ENCODE peak calls at places on chromosomes 7 and 10, in four cellular contexts. O is heart left ventricle; A is cardiac muscle cell; B is CD4-positive, alpha-beta T cell. E is an unnamed sample.

GRCh38 chr7:118184392-118184899 is 482 bp downstream of the LSM8 start:
- DNase-seq in O (no peak), A (no peak), B (no peak), E (no peak)

GRCh38 chr7:102169651-102170416 is 116.8 kb upstream of the SH2B2 start:
- DNase-seq in O (no peak), A (no peak), B (no peak), E (no peak)

GRCh38 chr10:124744047-124744687 is at the start of gene FAM53B:
- DNase-seq in O (peak), A (peak), B (peak), E (peak)

GRCh38 chr10:71973777-71974488 is 9.7 kb downstream of the CHST3 start:
- DNase-seq in O (no peak), A (no peak), B (no peak), E (no peak)

GRCh38 chr7:69334706-69335105 is 263.6 kb upstream of the AUTS2 start:
- DNase-seq in O (no peak), A (no peak), B (no peak), E (no peak)

GRCh38 chr7:24411226-24411625 is 127.2 kb downstream of the NPY start:
- DNase-seq in O (no peak), A (no peak), B (no peak), E (no peak)

GRCh38 chr10:24897326-24897926 is 55.0 kb downstream of the PRTFDC1 start:
- DNase-seq in O (no peak), A (no peak), B (no peak), E (no peak)

GRCh38 chr10:124217906-124218769 is 124.7 kb upstream of the CHST15 start:
- DNase-seq in O (no peak), A (peak), B (no peak), E (no peak)

GRCh38 chr7:17530741-17531417 is 232.4 kb downstream of the AHR start:
- DNase-seq in O (no peak), A (no peak), B (no peak), E (no peak)

GRCh38 chr7:98105942-98106544 is 619 bp upstream of the LMTK2 start:
- DNase-seq in O (no peak), A (no peak), B (no peak), E (no peak)

GRCh38 chr7:128728608-128729007 is 10.6 kb upstream of the CALU start:
- DNase-seq in O (no peak), A (no peak), B (no peak), E (no peak)

GRCh38 chr7:123749537-123749857 is 694 bp upstream of the WASL start:
- DNase-seq in O (no peak), A (no peak), B (no peak), E (no peak)

GRCh38 chr10:34696423-34696822 is 118.7 kb downstream of the PARD3 start:
- DNase-seq in O (no peak), A (no peak), B (no peak), E (no peak)

GRCh38 chr7:66142996-66143395 is 28.3 kb downstream of the CRCP start:
- DNase-seq in O (no peak), A (no peak), B (no peak), E (no peak)

GRCh38 chr10:77643795-77644468 is 6.3 kb upstream of the KCNMA1 start:
- DNase-seq in O (no peak), A (peak), B (no peak), E (no peak)

GRCh38 chr10:13528875-13529713 is at the start of gene BEND7:
- DNase-seq in O (peak), A (peak), B (no peak), E (no peak)

GRCh38 chr7:125383324-125383723 is 453.7 kb upstream of the POT1 start:
- DNase-seq in O (no peak), A (no peak), B (no peak), E (no peak)
- TF ChIP-seq CTCF in O (no peak), A (no peak), B (no peak), E (no peak)

DNA sequence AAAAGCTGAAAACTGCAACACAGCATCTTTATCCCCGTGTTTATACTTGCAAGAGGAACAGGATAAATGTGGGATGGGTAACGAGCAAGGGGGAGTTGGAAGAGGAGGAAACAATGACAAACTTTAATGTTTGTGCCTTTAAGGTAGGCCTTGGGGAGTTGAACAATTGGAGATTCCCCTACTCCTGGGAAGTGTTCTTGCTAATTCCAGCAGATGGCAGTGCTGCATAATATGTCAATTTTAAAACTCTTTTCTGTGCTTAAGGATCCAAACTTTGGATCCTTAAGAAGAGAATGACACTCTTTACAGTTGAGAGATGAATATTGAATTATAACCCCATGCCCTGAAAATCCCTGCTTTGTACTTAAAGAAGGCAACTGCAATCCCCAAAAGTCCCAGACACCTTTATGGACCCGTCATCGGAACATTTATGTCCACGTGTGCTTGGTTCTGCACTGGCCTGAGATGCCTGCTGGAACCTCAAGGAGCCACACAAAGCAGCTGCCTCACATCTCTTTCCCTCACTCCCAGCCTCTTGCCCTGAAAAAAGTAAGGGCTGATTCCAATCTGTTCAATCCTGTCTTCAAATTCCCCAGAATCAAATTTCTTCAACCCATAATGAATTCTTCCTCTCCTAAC is 12.0 kb downstream of the IFIT5 start:
- DNase-seq in O (no peak), A (peak), B (no peak), E (no peak)
- H3K27ac ChIP-seq in O (no peak), A (peak), B (no peak), E (no peak)

GRCh38 chr10:21337171-21337792 is 188.2 kb downstream of the SKIDA1 start:
- DNase-seq in O (no peak), A (no peak), B (no peak), E (no peak)
- TF ChIP-seq CTCF in O (no peak), A (no peak), B (no peak), E (no peak)

GRCh38 chr7:133477786-133478185 is 224.9 kb downstream of the EXOC4 start:
- DNase-seq in O (no peak), A (no peak), B (no peak), E (no peak)
- H3K27ac ChIP-seq in O (no peak), A (no peak), B (no peak), E (no peak)

GRCh38 chr10:115963848-115964247 is 309.2 kb downstream of the GFRA1 start:
- DNase-seq in O (no peak), A (no peak), B (no peak), E (no peak)
- TF ChIP-seq CTCF in O (no peak), A (peak), B (no peak), E (no peak)

GRCh38 chr10:113651021-113651420 is 12.8 kb downstream of the NRAP start:
- DNase-seq in O (no peak), A (no peak), B (no peak), E (no peak)

GRCh38 chr10:113661332-113661731 is 2.5 kb downstream of the NRAP start:
- DNase-seq in O (no peak), A (no peak), B (no peak), E (no peak)

GRCh38 chr10:113651898-113652297 is 11.9 kb downstream of the NRAP start:
- DNase-seq in O (no peak), A (no peak), B (no peak), E (no peak)

GRCh38 chr10:113657544-113657943 is 6.3 kb downstream of the NRAP start:
- DNase-seq in O (no peak), A (no peak), B (no peak), E (no peak)

DNA sequence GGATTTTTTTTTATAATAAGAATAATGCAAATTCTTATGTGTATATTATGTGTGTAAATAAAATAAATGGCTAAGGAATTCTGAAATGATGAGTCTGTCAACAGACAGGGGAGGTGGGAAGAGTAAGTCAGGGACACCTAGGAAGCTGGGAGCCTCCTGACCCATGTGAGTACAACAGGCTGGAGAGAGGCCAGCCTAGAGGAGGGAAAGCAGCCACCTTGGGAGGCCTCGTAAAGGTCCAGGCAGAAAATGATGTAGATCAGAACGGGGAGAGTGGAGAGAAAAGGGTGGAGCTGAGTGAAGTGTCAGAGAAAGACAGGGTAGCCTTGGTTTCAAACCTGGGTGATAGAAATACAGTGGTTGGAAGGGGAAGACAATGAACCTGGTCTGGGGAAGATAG is 6.9 kb downstream of the NRAP start:
- DNase-seq in O (no peak), A (no peak), B (no peak), E (no peak)
- H3K27ac ChIP-seq in O (no peak), A (no peak), B (no peak), E (no peak)

GRCh38 chr10:3486346-3487065 is 298.5 kb downstream of the KLF6 start:
- DNase-seq in O (no peak), A (no peak), B (no peak), E (no peak)
- TF ChIP-seq CTCF in O (no peak), A (no peak), B (no peak), E (no peak)

DNA sequence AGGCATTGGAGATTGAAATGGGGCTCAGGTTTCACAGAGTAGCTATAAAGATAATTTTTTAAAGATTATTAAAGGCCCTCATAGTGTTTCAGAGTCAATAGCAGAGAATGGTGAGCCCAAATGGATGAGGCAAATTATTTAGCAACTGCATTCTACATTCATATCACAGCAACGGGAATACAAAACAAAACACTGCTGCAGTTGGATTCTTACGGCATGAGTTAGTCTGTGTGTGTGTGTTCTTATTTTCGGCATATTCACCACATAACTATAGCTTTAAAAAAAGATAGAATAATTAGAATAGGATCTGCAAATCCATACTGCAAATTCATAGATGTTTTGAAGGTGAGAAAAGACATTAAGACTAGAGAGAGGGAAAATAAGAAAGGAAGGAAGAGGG is 66.0 kb downstream of the SUGCT start:
- DNase-seq in O (no peak), A (no peak), B (no peak), E (no peak)
- H3K27ac ChIP-seq in O (no peak), A (no peak), B (no peak), E (peak)

GRCh38 chr7:131627589-131628212 is 71.3 kb upstream of the PODXL start:
- DNase-seq in O (no peak), A (no peak), B (no peak), E (no peak)

GRCh38 chr7:131628634-131629033 is 72.2 kb upstream of the PODXL start:
- DNase-seq in O (no peak), A (no peak), B (no peak), E (no peak)

GRCh38 chr7:131624536-131624935 is 68.1 kb upstream of the PODXL start:
- DNase-seq in O (no peak), A (no peak), B (no peak), E (no peak)

GRCh38 chr7:131626643-131627042 is 70.2 kb upstream of the PODXL start:
- DNase-seq in O (no peak), A (no peak), B (no peak), E (no peak)

DNA sequence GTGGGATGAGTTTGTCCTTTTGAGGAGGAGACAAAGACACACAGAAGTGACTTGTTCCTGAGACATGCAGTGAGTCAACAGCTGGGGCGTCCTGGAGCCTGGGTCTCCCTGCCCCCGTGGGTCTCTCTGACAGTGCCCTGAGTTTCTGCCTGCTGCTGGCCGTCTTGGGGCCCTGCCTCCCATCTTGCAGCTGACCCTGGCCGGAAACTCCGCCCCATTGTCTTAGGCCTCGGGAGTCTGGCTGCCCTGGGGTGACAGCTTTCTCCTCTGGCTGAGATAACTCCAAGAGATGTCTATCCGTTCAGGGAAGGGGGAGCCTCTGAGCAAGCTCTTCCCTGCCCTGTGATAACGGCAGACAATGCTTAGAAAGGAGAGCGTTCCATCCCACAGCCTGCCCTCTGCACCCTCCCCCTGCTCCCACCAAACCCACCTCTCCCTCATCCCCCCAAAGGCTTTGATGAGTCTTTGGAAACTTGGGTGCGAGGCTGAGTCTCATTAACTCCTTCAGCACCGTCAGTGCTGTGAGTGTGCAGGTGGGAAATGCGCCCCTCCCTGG is 69.5 kb upstream of the PODXL start:
- DNase-seq in O (peak), A (peak), B (no peak), E (no peak)
- TF ChIP-seq CTCF in O (no peak), A (no peak), B (no peak), E (no peak)

DNA sequence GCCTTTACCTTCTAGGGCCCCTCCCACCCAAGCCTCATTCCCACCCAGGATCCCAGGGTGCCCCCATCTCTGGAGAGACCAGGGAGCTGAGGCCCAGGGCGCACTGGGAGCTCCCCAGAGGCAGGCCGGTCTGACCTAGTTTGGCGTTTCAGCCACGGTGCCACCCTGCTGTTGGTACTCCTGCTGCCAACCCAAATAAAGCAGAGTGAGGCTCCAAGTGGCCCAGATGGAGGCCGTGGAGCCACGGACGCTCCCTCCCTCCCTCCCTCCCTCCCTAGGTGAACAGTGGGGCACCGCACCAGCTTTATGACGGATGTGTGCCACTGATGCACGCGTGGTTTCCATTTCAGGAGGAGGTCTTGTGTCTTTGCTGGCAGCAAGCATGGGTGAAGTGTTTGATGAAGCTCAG is 1.8 kb downstream of the INPP5A start:
- DNase-seq in O (peak), A (no peak), B (no peak), E (peak)
- H3K27ac ChIP-seq in O (peak), A (no peak), B (peak), E (peak)

E was measured in tibial artery.